ENCODE peak calls at places on chromosomes 16 and 17, in nine cellular contexts. O is CD4-positive, alpha-beta T cell; A is mammary epithelial cell; Y is fibroblast of the aortic adventitia; U is psoas muscle; T is prostate gland; P is heart right ventricle; Z is cardiac fibroblast; K is bronchial epithelial cell. V is an unnamed sample.

GRCh38 chr16:64416232-64417010 is 705.4 kb downstream of the CDH11 start:
- DNase-seq in O (no peak), A (peak; percentile 12), Y (peak; percentile 55), U (no peak), T (no peak), P (no peak), Z (peak; percentile 71), K (peak; percentile 39), V (no peak)

GRCh38 chr17:40490289-40490853 is 11.1 kb downstream of the TNS4 start:
- DNase-seq in O (no peak), A (peak; percentile 85), Y (peak; percentile 79), U (peak; percentile 65), T (peak; percentile 83), P (peak; percentile 38), Z (peak; percentile 79), K (peak; percentile 82), V (no peak)

GRCh38 chr17:48544356-48545021 is 420 bp downstream of the HOXB2 start:
- DNase-seq in O (no peak), A (peak; percentile 68), Y (peak; percentile 93), U (peak; percentile 91), T (peak; percentile 16), P (peak; percentile 82), Z (peak; percentile 86), K (no peak), V (no peak)

GRCh38 chr17:50903604-50904521 is 37.7 kb upstream of the TOB1 start:
- DNase-seq in O (peak; percentile 36), A (peak; percentile 84), Y (peak; percentile 23), U (no peak), T (no peak), P (no peak), Z (peak; percentile 68), K (peak; percentile 95), V (no peak)

GRCh38 chr17:39636927-39637736 is at the start of gene STARD3:
- DNase-seq in O (peak; percentile 86), A (peak; percentile 79), Y (peak; percentile 85), U (peak; percentile 96), T (peak; percentile 91), P (peak; percentile 93), Z (peak; percentile 85), K (peak; percentile 75), V (peak; percentile 54)

GRCh38 chr16:50121721-50122445 is 31.2 kb upstream of the TENT4B start:
- DNase-seq in O (peak; percentile 40), A (no peak), Y (no peak), U (no peak), T (no peak), P (no peak), Z (no peak), K (no peak), V (no peak)

GRCh38 chr16:3655030-3655790 is 719 bp downstream of the DNASE1 start:
- DNase-seq in O (no peak), A (no peak), Y (no peak), U (peak; percentile 41), T (no peak), P (no peak), Z (no peak), K (no peak), V (no peak)

GRCh38 chr17:8120520-8121443 is 2.5 kb upstream of the ALOXE3 start:
- DNase-seq in O (peak; percentile 64), A (peak; percentile 91), Y (peak; percentile 76), U (peak; percentile 80), T (peak; percentile 43), P (peak; percentile 54), Z (peak; percentile 87), K (peak; percentile 79), V (no peak)

GRCh38 chr16:88433632-88434352 is 19.3 kb upstream of the ZFPM1 start:
- DNase-seq in O (no peak), A (no peak), Y (no peak), U (no peak), T (no peak), P (no peak), Z (no peak), K (no peak), V (no peak)

GRCh38 chr17:58265266-58265665 is 15.5 kb downstream of the MPO start:
- DNase-seq in O (no peak), A (no peak), Y (no peak), U (no peak), T (no peak), P (no peak), Z (no peak), K (no peak), V (no peak)

GRCh38 chr16:22318690-22319358 is 21.6 kb downstream of the POLR3E start:
- DNase-seq in O (peak; percentile 59), A (peak; percentile 28), Y (peak; percentile 25), U (peak; percentile 64), T (no peak), P (no peak), Z (peak; percentile 50), K (peak; percentile 22), V (no peak)

GRCh38 chr16:57802635-57803412 is 533 bp upstream of the KIFC3 start:
- DNase-seq in O (no peak), A (peak; percentile 55), Y (no peak), U (peak; percentile 51), T (no peak), P (peak; percentile 30), Z (peak; percentile 56), K (no peak), V (no peak)

GRCh38 chr17:20156196-20157077 is 147.3 kb downstream of the SPECC1 start:
- DNase-seq in O (no peak), A (peak; percentile 86), Y (peak; percentile 19), U (peak; percentile 50), T (peak; percentile 40), P (peak; percentile 28), Z (peak; percentile 61), K (peak; percentile 73), V (peak; percentile 40)

GRCh38 chr17:3730881-3731429 is 7.3 kb downstream of the HASPIN start:
- DNase-seq in O (no peak), A (no peak), Y (peak; percentile 49), U (no peak), T (no peak), P (no peak), Z (peak; percentile 36), K (no peak), V (no peak)

GRCh38 chr17:32503251-32504165 is 16.7 kb downstream of the CDK5R1 start:
- DNase-seq in O (peak; percentile 61), A (peak; percentile 40), Y (no peak), U (no peak), T (no peak), P (no peak), Z (peak; percentile 27), K (peak; percentile 58), V (no peak)

GRCh38 chr16:59686405-59686804 is 952.3 kb upstream of the GOT2 start:
- DNase-seq in O (no peak), A (no peak), Y (no peak), U (no peak), T (no peak), P (no peak), Z (no peak), K (no peak), V (no peak)

GRCh38 chr16:89383095-89384003 is 107.0 kb downstream of the ANKRD11 start:
- DNase-seq in O (no peak), A (peak; percentile 74), Y (peak; percentile 35), U (peak; percentile 60), T (peak; percentile 40), P (no peak), Z (peak; percentile 50), K (peak; percentile 76), V (no peak)

GRCh38 chr17:26792486-26792885 is 501.4 kb upstream of the WSB1 start:
- DNase-seq in O (no peak), A (peak; percentile 19), Y (peak; percentile 30), U (no peak), T (no peak), P (no peak), Z (peak; percentile 11), K (peak; percentile 49), V (no peak)

GRCh38 chr16:13324861-13325260 is 423.5 kb downstream of the SHISA9 start:
- DNase-seq in O (no peak), A (no peak), Y (no peak), U (no peak), T (no peak), P (no peak), Z (no peak), K (no peak), V (no peak)

DNA sequence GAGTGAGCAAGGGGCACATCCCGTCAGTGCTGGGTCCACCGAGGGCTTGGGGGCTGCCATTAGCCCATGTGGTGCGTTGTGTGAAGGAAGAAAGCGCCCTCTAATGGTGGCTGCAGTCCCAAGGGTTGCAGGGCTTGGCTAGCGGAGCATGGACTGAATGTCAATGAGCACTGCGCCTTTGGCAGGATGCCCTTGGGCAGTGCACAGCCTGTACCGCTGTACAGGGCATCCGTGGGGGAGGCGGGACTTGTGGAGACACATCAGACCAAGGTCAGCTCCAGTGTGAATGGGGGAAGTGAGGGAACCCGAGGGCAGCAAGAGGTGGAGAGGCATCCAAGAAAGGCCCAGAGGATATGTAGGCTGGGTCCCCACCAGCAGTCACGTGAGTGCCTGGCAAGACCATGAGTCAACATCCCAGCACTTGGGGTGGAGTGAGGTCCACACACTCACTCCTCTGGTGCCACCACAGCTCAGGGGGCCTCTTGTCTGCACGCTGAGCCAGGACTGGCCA is 75.5 kb upstream of the MED9 start:
- DNase-seq in O (no peak), A (peak; percentile 4), Y (no peak), U (peak; percentile 46), T (no peak), P (no peak), Z (peak; percentile 45), K (no peak), V (no peak)
- TF ChIP-seq CTCF in O (no peak), A (no peak), Y (no peak), U (no peak), T (no peak), P (no peak), Z (peak; percentile 16), K (no peak), V (no peak)

GRCh38 chr17:1147664-1148063 is 32.1 kb downstream of the ABR start:
- DNase-seq in O (no peak), A (peak; percentile 74), Y (peak; percentile 67), U (no peak), T (peak; percentile 56), P (no peak), Z (peak; percentile 65), K (peak; percentile 78), V (no peak)
- TF ChIP-seq CTCF in O (no peak), A (peak; percentile 61), Y (peak; percentile 75), U (peak; percentile 24), T (peak; percentile 56), P (peak; percentile 59), Z (peak; percentile 64), K (peak; percentile 86), V (no peak)

DNA sequence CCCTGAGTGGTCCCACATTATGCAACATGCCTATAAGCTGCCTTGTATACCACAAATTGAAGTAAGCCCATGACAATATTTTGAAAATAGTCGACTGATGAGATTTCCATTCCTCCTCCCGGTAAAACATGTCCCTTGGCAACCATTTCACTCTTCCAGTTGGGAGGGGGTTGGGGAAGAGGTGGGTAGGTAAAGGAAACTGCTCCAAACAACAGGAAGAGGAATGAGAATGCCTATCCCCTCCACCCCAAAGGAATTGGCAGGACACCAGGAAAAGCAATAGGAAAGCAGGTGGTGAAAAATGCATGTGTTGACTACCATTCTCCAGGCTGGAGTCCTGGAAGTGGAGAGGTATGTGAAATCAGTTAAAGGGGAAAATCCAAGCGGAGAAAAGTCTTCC is 455.9 kb upstream of the PSMD7 start:
- DNase-seq in O (no peak), A (no peak), Y (no peak), U (no peak), T (no peak), P (no peak), Z (no peak), K (no peak), V (no peak)
- TF ChIP-seq CTCF in O (no peak), A (no peak), Y (no peak), U (no peak), T (no peak), P (no peak), Z (no peak), K (no peak), V (no peak)

GRCh38 chr17:44733753-44734152 is 25.0 kb upstream of the ADAM11 start:
- DNase-seq in O (no peak), A (no peak), Y (no peak), U (no peak), T (no peak), P (no peak), Z (peak; percentile 8), K (peak; percentile 43), V (no peak)
- TF ChIP-seq CTCF in O (no peak), A (peak; percentile 41), Y (peak; percentile 18), U (no peak), T (no peak), P (peak; percentile 41), Z (peak; percentile 33), K (peak; percentile 54), V (no peak)

V was measured in omental fat pad.